ENCODE peak calls at places on chromosomes 13 and 19, in four cellular contexts. T is astrocyte of the spinal cord; L is CD8-positive, alpha-beta T cell; E is foreskin fibroblast. N is an unnamed sample.

GRCh38 chr13:112626124-112626523 is 38.2 kb upstream of the TUBGCP3 start:
- DNase-seq in T (no peak), L (no peak), E (no peak), N (no peak)

GRCh38 chr19:42193706-42194105 is 23.8 kb downstream of the DEDD2 start:
- DNase-seq in L (no peak), E (peak), T (no peak), N (peak)

GRCh38 chr13:100039740-100040139 is 49.2 kb upstream of the PCCA start:
- DNase-seq in T (peak), E (peak), L (no peak), N (peak)

GRCh38 chr19:2135474-2136402 is 15.6 kb downstream of the AP3D1 start:
- DNase-seq in E (no peak), L (no peak), T (no peak), N (no peak)

GRCh38 chr13:33107403-33107760 is 91.2 kb downstream of the KL start:
- DNase-seq in E (no peak), T (no peak), L (no peak), N (no peak)

GRCh38 chr19:23015660-23016059 is 12.7 kb upstream of the ZNF728 start:
- DNase-seq in L (no peak), E (no peak), T (no peak), N (no peak)

GRCh38 chr13:44971656-44972595 is 17.3 kb downstream of the NUFIP1 start:
- DNase-seq in L (no peak), E (no peak), T (no peak), N (peak)

GRCh38 chr13:33870046-33870668 is 52.2 kb downstream of the RFC3 start:
- DNase-seq in E (no peak), T (no peak), L (no peak), N (no peak)

GRCh38 chr19:50203281-50204080 is at the start of gene MYH14:
- DNase-seq in T (peak), L (no peak), E (peak), N (no peak)

GRCh38 chr19:5178051-5178450 is 162.6 kb downstream of the PTPRS start:
- DNase-seq in T (no peak), L (no peak), E (no peak), N (no peak)

GRCh38 chr13:60922526-60923231 is 493.0 kb downstream of the PCDH20 start:
- DNase-seq in T (no peak), E (no peak), L (no peak), N (no peak)
- H3K4me3 ChIP-seq in T (no peak), E (no peak), L (no peak), N (no peak)

GRCh38 chr13:74306496-74306895 is 172.3 kb upstream of the KLF12 start:
- DNase-seq in L (no peak), E (peak), T (peak), N (peak)
- TF ChIP-seq CTCF in L (no peak), E (no peak), T (no peak), N (peak)

GRCh38 chr13:21478881-21479808 is 20.0 kb upstream of the ZDHHC20 start:
- DNase-seq in L (no peak), T (peak), E (peak), N (peak)
- H3K4me3 ChIP-seq in L (no peak), T (no peak), E (peak), N (peak)

DNA sequence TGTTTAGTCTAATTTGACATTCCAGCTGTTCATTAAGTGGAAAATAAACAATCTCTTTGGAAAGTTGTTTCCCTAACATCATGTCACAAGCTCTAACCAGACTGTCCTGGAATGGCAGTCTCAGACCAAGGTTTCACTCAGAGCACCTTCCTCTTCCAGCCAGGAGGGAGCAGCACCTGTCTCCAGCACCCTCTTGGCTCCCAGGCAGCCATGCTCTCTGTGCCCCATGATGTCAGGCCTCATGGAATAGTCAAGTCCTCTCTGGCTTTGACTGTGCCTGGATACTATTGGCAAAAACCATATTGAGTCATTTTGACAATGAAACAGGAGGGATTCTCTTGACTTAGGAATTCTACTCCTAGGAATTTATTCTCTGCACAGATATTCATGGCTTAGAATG is 171.4 kb downstream of the OXGR1 start:
- DNase-seq in T (no peak), E (peak), L (no peak), N (peak)
- TF ChIP-seq CTCF in T (peak), E (no peak), L (no peak), N (peak)

N was measured in choroid plexus epithelial cell.